ENCODE peak calls at places on chromosome 15, in five cellular contexts. One of them, this sample, is unnamed.

GRCh38 chr15:59879506-59879905 is 124.6 kb upstream of the FOXB1 start:
- DNase-seq in A549: no peak
- DNase-seq in uterus: no peak
- DNase-seq in heart right ventricle: no peak
- DNase-seq in psoas muscle: no peak
- DNase-seq in this sample: no peak

GRCh38 chr15:33068007-33068441 is 126.5 kb downstream of the FMN1 start:
- DNase-seq in A549: peak
- DNase-seq in uterus: no peak
- DNase-seq in heart right ventricle: peak
- DNase-seq in psoas muscle: peak
- DNase-seq in this sample: peak

GRCh38 chr15:69318033-69318432 is 19.3 kb downstream of the PAQR5 start:
- DNase-seq in A549: no peak
- DNase-seq in uterus: no peak
- DNase-seq in heart right ventricle: no peak
- DNase-seq in psoas muscle: no peak
- DNase-seq in this sample: no peak

GRCh38 chr15:80423215-80423614 is 19.0 kb downstream of the ARNT2 start:
- DNase-seq in A549: no peak
- DNase-seq in uterus: no peak
- DNase-seq in heart right ventricle: no peak
- DNase-seq in psoas muscle: no peak
- DNase-seq in this sample: no peak

GRCh38 chr15:44299997-44300396 is 11.5 kb downstream of the GOLM2 start:
- DNase-seq in A549: no peak
- DNase-seq in uterus: no peak
- DNase-seq in heart right ventricle: no peak
- DNase-seq in psoas muscle: no peak
- DNase-seq in this sample: no peak

GRCh38 chr15:68994149-68994548 is 20.3 kb upstream of the NOX5 start:
- DNase-seq in A549: no peak
- DNase-seq in uterus: no peak
- DNase-seq in heart right ventricle: no peak
- DNase-seq in psoas muscle: no peak
- DNase-seq in this sample: no peak

GRCh38 chr15:91694131-91694828 is 159.2 kb upstream of the SLCO3A1 start:
- DNase-seq in A549: no peak
- DNase-seq in uterus: peak
- DNase-seq in heart right ventricle: peak
- DNase-seq in psoas muscle: peak
- DNase-seq in this sample: no peak

GRCh38 chr15:49154799-49155109 is 645 bp downstream of the COPS2 start:
- DNase-seq in A549: no peak
- DNase-seq in uterus: no peak
- DNase-seq in heart right ventricle: no peak
- DNase-seq in psoas muscle: no peak
- DNase-seq in this sample: no peak

GRCh38 chr15:80854104-80854503 is 74.9 kb downstream of the CEMIP start:
- DNase-seq in A549: no peak
- DNase-seq in uterus: peak
- DNase-seq in heart right ventricle: no peak
- DNase-seq in psoas muscle: no peak
- DNase-seq in this sample: peak

GRCh38 chr15:60223161-60223560 is 174.6 kb downstream of the ANXA2 start:
- DNase-seq in A549: no peak
- DNase-seq in uterus: no peak
- DNase-seq in heart right ventricle: no peak
- DNase-seq in psoas muscle: no peak
- DNase-seq in this sample: no peak

GRCh38 chr15:68330911-68331310 is 53.4 kb downstream of the FEM1B start:
- DNase-seq in A549: no peak
- DNase-seq in uterus: no peak
- DNase-seq in heart right ventricle: no peak
- DNase-seq in psoas muscle: no peak
- DNase-seq in this sample: peak

GRCh38 chr15:23565395-23566069 is at the start of gene MKRN3:
- DNase-seq in A549: peak
- DNase-seq in uterus: no peak
- DNase-seq in heart right ventricle: no peak
- DNase-seq in psoas muscle: peak
- DNase-seq in this sample: peak

GRCh38 chr15:66644815-66645345 is 57.2 kb upstream of the SMAD6 start:
- DNase-seq in A549: no peak
- DNase-seq in uterus: no peak
- DNase-seq in heart right ventricle: no peak
- DNase-seq in psoas muscle: no peak
- DNase-seq in this sample: no peak

GRCh38 chr15:70361891-70362290 is 264.2 kb upstream of the TLE3 start:
- DNase-seq in A549: no peak
- DNase-seq in uterus: no peak
- DNase-seq in heart right ventricle: no peak
- DNase-seq in psoas muscle: no peak
- DNase-seq in this sample: no peak

GRCh38 chr15:67242665-67243064 is 11.8 kb downstream of the AAGAB start:
- DNase-seq in A549: no peak
- DNase-seq in uterus: no peak
- DNase-seq in heart right ventricle: no peak
- DNase-seq in psoas muscle: no peak
- DNase-seq in this sample: no peak

GRCh38 chr15:22262613-22263020 is 182.3 kb downstream of the OR4M2 start:
- DNase-seq in A549: peak
- DNase-seq in uterus: no peak
- DNase-seq in heart right ventricle: no peak
- DNase-seq in psoas muscle: peak
- DNase-seq in this sample: no peak

GRCh38 chr15:72047020-72047419 is 70.9 kb downstream of the MYO9A start:
- DNase-seq in A549: no peak
- DNase-seq in uterus: no peak
- DNase-seq in heart right ventricle: no peak
- DNase-seq in psoas muscle: no peak
- DNase-seq in this sample: peak

GRCh38 chr15:92907880-92908279 is 7.8 kb downstream of the CHD2 start:
- DNase-seq in A549: peak
- DNase-seq in uterus: peak
- DNase-seq in heart right ventricle: peak
- DNase-seq in psoas muscle: no peak
- DNase-seq in this sample: no peak

GRCh38 chr15:92908369-92909057 is 8.4 kb downstream of the CHD2 start:
- DNase-seq in A549: no peak
- DNase-seq in uterus: no peak
- DNase-seq in heart right ventricle: no peak
- DNase-seq in psoas muscle: no peak
- DNase-seq in this sample: no peak

GRCh38 chr15:92910451-92910850 is 10.3 kb downstream of the CHD2 start:
- DNase-seq in A549: no peak
- DNase-seq in uterus: no peak
- DNase-seq in heart right ventricle: no peak
- DNase-seq in psoas muscle: no peak
- DNase-seq in this sample: no peak

GRCh38 chr15:92907229-92907628 is 7.1 kb downstream of the CHD2 start:
- DNase-seq in A549: peak
- DNase-seq in uterus: no peak
- DNase-seq in heart right ventricle: no peak
- DNase-seq in psoas muscle: no peak
- DNase-seq in this sample: no peak

GRCh38 chr15:92909131-92909781 is 9.1 kb downstream of the CHD2 start:
- DNase-seq in A549: no peak
- DNase-seq in uterus: no peak
- DNase-seq in heart right ventricle: no peak
- DNase-seq in psoas muscle: no peak
- DNase-seq in this sample: no peak
- H3K4me3 ChIP-seq in A549: no peak
- H3K4me3 ChIP-seq in uterus: no peak
- H3K4me3 ChIP-seq in heart right ventricle: peak
- H3K4me3 ChIP-seq in psoas muscle: peak
- H3K4me3 ChIP-seq in this sample: peak

GRCh38 chr15:42276762-42277161 is 3.5 kb upstream of the TMEM87A start:
- DNase-seq in A549: no peak
- DNase-seq in uterus: no peak
- DNase-seq in heart right ventricle: no peak
- DNase-seq in psoas muscle: no peak
- DNase-seq in this sample: no peak
- H3K27ac ChIP-seq in A549: no peak
- H3K27ac ChIP-seq in uterus: no peak
- H3K27ac ChIP-seq in heart right ventricle: no peak
- H3K27ac ChIP-seq in psoas muscle: no peak
- H3K27ac ChIP-seq in this sample: peak

GRCh38 chr15:65041787-65042186 is 3.4 kb upstream of the SLC51B start:
- DNase-seq in A549: no peak
- DNase-seq in uterus: no peak
- DNase-seq in heart right ventricle: no peak
- DNase-seq in psoas muscle: no peak
- DNase-seq in this sample: no peak

GRCh38 chr15:65040461-65040860 is 4.7 kb upstream of the SLC51B start:
- DNase-seq in A549: no peak
- DNase-seq in uterus: no peak
- DNase-seq in heart right ventricle: no peak
- DNase-seq in psoas muscle: no peak
- DNase-seq in this sample: no peak

GRCh38 chr15:65044724-65045481 is at the start of gene SLC51B:
- DNase-seq in A549: peak
- DNase-seq in uterus: no peak
- DNase-seq in heart right ventricle: peak
- DNase-seq in psoas muscle: no peak
- DNase-seq in this sample: no peak

GRCh38 chr15:65038838-65039237 is 6.3 kb upstream of the SLC51B start:
- DNase-seq in A549: no peak
- DNase-seq in uterus: peak
- DNase-seq in heart right ventricle: no peak
- DNase-seq in psoas muscle: no peak
- DNase-seq in this sample: no peak

DNA sequence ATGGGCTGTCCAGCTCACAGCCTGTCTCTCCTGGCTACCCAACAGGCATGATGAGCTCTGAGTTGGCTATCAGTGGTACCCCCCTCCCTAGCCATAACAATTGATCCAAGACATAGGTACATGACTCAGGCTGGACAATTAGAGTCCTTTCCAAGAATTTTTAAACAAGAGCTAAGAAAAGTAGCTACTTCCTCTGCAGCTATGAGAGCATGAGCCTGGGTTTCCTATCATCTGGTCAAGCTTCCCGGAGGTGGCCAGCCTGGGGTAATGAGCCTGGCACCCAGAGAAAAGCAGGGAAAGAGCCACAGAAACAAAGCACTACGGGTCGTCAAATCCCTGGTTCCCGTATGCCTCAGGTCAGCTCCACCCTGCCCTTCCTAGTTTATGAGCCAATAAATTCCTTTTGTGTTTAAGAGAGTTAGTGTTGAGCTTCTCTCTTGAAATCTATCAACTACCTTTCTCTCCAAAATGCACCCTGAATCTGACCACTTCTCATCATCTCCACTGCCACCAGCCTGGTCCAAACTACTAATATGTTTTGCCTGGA is 2.3 kb upstream of the SLC51B start:
- DNase-seq in A549: no peak
- DNase-seq in uterus: no peak
- DNase-seq in heart right ventricle: no peak
- DNase-seq in psoas muscle: no peak
- DNase-seq in this sample: no peak
- TF ChIP-seq CTCF in A549: no peak
- TF ChIP-seq CTCF in uterus: no peak
- TF ChIP-seq CTCF in heart right ventricle: no peak
- TF ChIP-seq CTCF in psoas muscle: no peak
- TF ChIP-seq CTCF in this sample: no peak

GRCh38 chr15:37107071-37107753 is 6.9 kb upstream of the MEIS2 start:
- DNase-seq in A549: no peak
- DNase-seq in uterus: peak
- DNase-seq in heart right ventricle: no peak
- DNase-seq in psoas muscle: no peak
- DNase-seq in this sample: no peak

GRCh38 chr15:37106490-37107001 is 6.2 kb upstream of the MEIS2 start:
- DNase-seq in A549: no peak
- DNase-seq in uterus: peak
- DNase-seq in heart right ventricle: peak
- DNase-seq in psoas muscle: no peak
- DNase-seq in this sample: peak

GRCh38 chr15:37108725-37109124 is 8.4 kb upstream of the MEIS2 start:
- DNase-seq in A549: no peak
- DNase-seq in uterus: no peak
- DNase-seq in heart right ventricle: no peak
- DNase-seq in psoas muscle: no peak
- DNase-seq in this sample: no peak

GRCh38 chr15:37109151-37109912 is 9.0 kb upstream of the MEIS2 start:
- DNase-seq in A549: no peak
- DNase-seq in uterus: no peak
- DNase-seq in heart right ventricle: no peak
- DNase-seq in psoas muscle: no peak
- DNase-seq in this sample: no peak

GRCh38 chr15:37107754-37108724 is 7.7 kb upstream of the MEIS2 start:
- DNase-seq in A549: no peak
- DNase-seq in uterus: no peak
- DNase-seq in heart right ventricle: no peak
- DNase-seq in psoas muscle: no peak
- DNase-seq in this sample: no peak
- H3K4me3 ChIP-seq in A549: no peak
- H3K4me3 ChIP-seq in uterus: peak
- H3K4me3 ChIP-seq in heart right ventricle: peak
- H3K4me3 ChIP-seq in psoas muscle: no peak
- H3K4me3 ChIP-seq in this sample: peak

GRCh38 chr15:25236861-25237155 is 202.0 kb downstream of the UBE3A start:
- DNase-seq in A549: no peak
- DNase-seq in uterus: no peak
- DNase-seq in heart right ventricle: no peak
- DNase-seq in psoas muscle: peak
- DNase-seq in this sample: no peak
- H3K27ac ChIP-seq in A549: no peak
- H3K27ac ChIP-seq in uterus: no peak
- H3K27ac ChIP-seq in heart right ventricle: no peak
- H3K27ac ChIP-seq in psoas muscle: no peak
- H3K27ac ChIP-seq in this sample: no peak

GRCh38 chr15:85579957-85580694 is 199.7 kb downstream of the AKAP13 start:
- DNase-seq in A549: peak
- DNase-seq in uterus: peak
- DNase-seq in heart right ventricle: peak
- DNase-seq in psoas muscle: no peak
- DNase-seq in this sample: no peak
- TF ChIP-seq CTCF in A549: peak
- TF ChIP-seq CTCF in uterus: no peak
- TF ChIP-seq CTCF in heart right ventricle: peak
- TF ChIP-seq CTCF in psoas muscle: no peak
- TF ChIP-seq CTCF in this sample: no peak

This sample was measured in dorsolateral prefrontal cortex.